ENCODE peak calls at places on chromosome 1, in eight cellular contexts. H is BE2C, G is H7, X is GM18507, D is H54, I is fibroblast of the conjunctiva, L is mucosa of gallbladder, K is AG10803. N is an unnamed sample.

GRCh38 chr1:156740307-156740678 is 595 bp downstream of the MRPL24 start:
- DNase-seq in X (no peak), I (no peak), D (no peak), K (peak; percentile 13), G (no peak), L (no peak), H (no peak), N (no peak)

GRCh38 chr1:2972879-2973575 is 48.2 kb upstream of the ACTRT2 start:
- DNase-seq in G (no peak), I (no peak), K (no peak), L (no peak), H (no peak), D (no peak), X (no peak), N (no peak)

GRCh38 chr1:155893389-155894142 is 17.6 kb downstream of the RIT1 start:
- DNase-seq in D (peak; percentile 67), L (no peak), K (peak; percentile 88), I (no peak), X (no peak), H (no peak), G (no peak), N (peak; percentile 17)

GRCh38 chr1:53943490-53944043 is 1.9 kb downstream of the IFT25 start:
- DNase-seq in H (no peak), K (no peak), D (no peak), L (no peak), I (no peak), G (no peak), X (no peak), N (no peak)

GRCh38 chr1:202329891-202330290 is 11.8 kb downstream of the UBE2T start:
- DNase-seq in X (no peak), K (no peak), L (no peak), H (no peak), I (no peak), G (peak; percentile 64), D (no peak), N (no peak)

GRCh38 chr1:177310326-177310725 is 139.6 kb downstream of the BRINP2 start:
- DNase-seq in D (no peak), K (peak; percentile 13), H (no peak), X (no peak), L (no peak), I (no peak), G (no peak), N (no peak)

GRCh38 chr1:84574936-84575335 is 696 bp upstream of the CTBS start:
- DNase-seq in K (no peak), L (no peak), X (no peak), H (no peak), D (no peak), I (no peak), G (peak; percentile 8), N (no peak)

GRCh38 chr1:164163291-164163845 is 395.6 kb upstream of the PBX1 start:
- DNase-seq in K (no peak), L (no peak), X (no peak), D (no peak), I (no peak), G (no peak), H (no peak), N (no peak)

GRCh38 chr1:30818568-30819243 is 61.1 kb upstream of the LAPTM5 start:
- DNase-seq in G (no peak), D (no peak), H (no peak), X (no peak), K (peak; percentile 30), I (no peak), L (no peak), N (no peak)

GRCh38 chr1:110233861-110234260 is 23.7 kb downstream of the KCNC4 start:
- DNase-seq in D (no peak), L (no peak), H (no peak), K (no peak), X (no peak), I (no peak), G (peak; percentile 31), N (no peak)

GRCh38 chr1:201221201-201221846 is 30.7 kb downstream of the IGFN1 start:
- DNase-seq in D (no peak), X (no peak), I (no peak), K (no peak), L (no peak), H (no peak), G (no peak), N (no peak)

GRCh38 chr1:208101661-208102431 is 142.3 kb downstream of the PLXNA2 start:
- DNase-seq in K (peak; percentile 62), X (no peak), I (peak; percentile 43), L (peak; percentile 31), H (peak; percentile 80), D (no peak), G (peak; percentile 58), N (no peak)

GRCh38 chr1:10575616-10576015 is 100.9 kb downstream of the PEX14 start:
- DNase-seq in D (peak; percentile 15), H (no peak), K (peak; percentile 83), I (no peak), G (no peak), L (no peak), X (no peak), N (no peak)

GRCh38 chr1:33001282-33001681 is 35.4 kb downstream of the AK2 start:
- DNase-seq in G (peak; percentile 62), D (no peak), X (no peak), L (no peak), H (no peak), K (no peak), I (no peak), N (no peak)

N was measured in activated T-helper 1 cell treated with anti-CD3 and anti-CD28 coated beads, Interleukin-12 subunit alpha, Interleukin-12 subunit beta, Interleukin-2, Interleukin-4 antibody, amounts not matched to agents 30 ng/mL and 10 ng/mL and 1 ng/mL, durations not matched to agents 14 hours and 24 hours and 36 hours.